ENCODE peak calls at places on chromosomes 12 and 14, in seven cellular contexts. U is neural progenitor cell; H is pancreas; Y is body of pancreas; E is trophoblast cell; V is fibroblast of lung; F is CD8-positive, alpha-beta T cell. Q is an unnamed sample.

GRCh38 chr12:14567311-14568195 is at the start of gene PLBD1:
- DNase-seq in Y (peak), E (peak), F (no peak), U (peak), H (peak), V (peak), Q (no peak)

GRCh38 chr14:33938131-33938949 is 12.5 kb downstream of the EGLN3 start:
- DNase-seq in U (peak), E (peak), Y (peak), H (peak), F (no peak), V (peak), Q (no peak)

GRCh38 chr12:24111101-24111500 is 161.6 kb upstream of the SOX5 start:
- DNase-seq in V (peak), H (no peak), E (peak), Y (no peak), U (no peak), F (no peak), Q (no peak)

GRCh38 chr12:79737875-79738718 is 47.3 kb upstream of the PAWR start:
- DNase-seq in F (no peak), Y (peak), U (peak), E (peak), V (peak), H (peak), Q (peak)

GRCh38 chr12:123849517-123849916 is 87.4 kb downstream of the DNAH10 start:
- DNase-seq in H (no peak), Y (no peak), U (no peak), F (no peak), E (no peak), V (no peak), Q (no peak)

GRCh38 chr14:70771781-70772212 is 37.5 kb downstream of the MAP3K9 start:
- DNase-seq in H (no peak), E (no peak), V (peak), U (peak), Y (no peak), F (no peak), Q (no peak)

GRCh38 chr12:1047898-1048660 is 57.1 kb downstream of the ERC1 start:
- DNase-seq in F (no peak), H (no peak), Y (no peak), V (peak), E (no peak), U (no peak), Q (peak)

GRCh38 chr14:100710391-100711116 is 16.1 kb upstream of the DLK1 start:
- DNase-seq in V (no peak), F (no peak), H (no peak), E (no peak), Y (no peak), U (no peak), Q (no peak)

GRCh38 chr12:66648336-66648735 is 30.5 kb downstream of the GRIP1 start:
- DNase-seq in H (no peak), F (no peak), Y (no peak), V (peak), U (no peak), E (no peak), Q (no peak)

GRCh38 chr14:51500776-51501175 is 150.9 kb upstream of the FRMD6 start:
- DNase-seq in F (no peak), V (no peak), Y (no peak), U (no peak), H (no peak), E (no peak), Q (no peak)

GRCh38 chr12:77814361-77814760 is 16.3 kb upstream of the NAV3 start:
- DNase-seq in H (no peak), U (no peak), E (no peak), Y (no peak), F (no peak), V (no peak), Q (no peak)

GRCh38 chr12:39764944-39765560 is 145.4 kb upstream of the ABCD2 start:
- DNase-seq in F (no peak), V (peak), E (peak), H (no peak), Y (no peak), U (peak), Q (peak)

GRCh38 chr14:71319646-71320045 is 412.4 kb downstream of the PCNX1 start:
- DNase-seq in E (peak), V (no peak), U (peak), F (no peak), Y (no peak), H (peak), Q (no peak)

GRCh38 chr14:99863059-99863458 is 69.8 kb downstream of the EML1 start:
- DNase-seq in Y (no peak), H (no peak), U (no peak), E (no peak), V (no peak), F (no peak), Q (no peak)

DNA sequence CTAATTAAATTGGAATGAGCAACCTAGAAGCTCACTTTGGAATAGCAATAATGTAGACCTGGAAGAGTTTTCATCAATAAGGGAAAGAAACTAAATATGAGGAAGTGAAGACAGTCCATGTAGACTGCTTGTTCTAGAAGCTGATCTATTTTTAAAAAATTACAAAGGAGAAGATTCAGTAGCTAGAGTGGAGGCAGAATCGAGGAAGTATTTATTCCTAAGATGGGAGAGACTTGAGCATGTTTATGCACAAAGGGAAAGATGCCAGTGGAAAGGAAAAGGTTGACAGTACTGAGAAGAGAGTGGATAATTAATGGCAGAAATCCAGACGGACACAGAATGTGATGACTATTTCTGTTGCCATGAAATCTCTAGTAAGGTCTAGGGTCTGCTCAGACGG is 156.3 kb upstream of the PDE3A start:
- DNase-seq in H (no peak), V (peak), U (no peak), F (no peak), E (no peak), Y (no peak), Q (no peak)
- H3K4me3 ChIP-seq in H (no peak), V (no peak), U (no peak), F (no peak), E (no peak), Y (no peak), Q (peak)

DNA sequence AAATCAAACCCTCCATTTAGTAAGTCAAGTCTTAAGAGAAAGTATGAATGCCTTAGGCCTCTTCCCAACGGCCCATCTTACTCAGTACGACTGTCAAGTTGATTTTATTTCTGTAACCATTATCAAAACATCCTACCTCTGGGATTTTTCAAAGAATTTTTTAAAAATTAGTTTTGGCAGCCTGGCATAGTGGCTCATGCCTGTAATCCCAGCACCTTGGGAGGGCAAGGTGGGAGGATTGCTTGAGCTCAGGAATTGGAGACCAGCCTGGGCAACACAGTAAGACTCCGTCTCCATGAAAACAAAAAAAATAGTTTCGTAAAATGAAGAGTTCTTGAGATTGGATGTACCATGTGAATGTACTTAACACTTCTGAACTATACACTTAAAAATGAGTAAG is 4.1 kb downstream of the FGD6 start:
- DNase-seq in E (no peak), H (no peak), U (no peak), F (no peak), V (no peak), Y (no peak), Q (no peak)
- H3K4me3 ChIP-seq in E (no peak), H (no peak), U (no peak), F (no peak), V (no peak), Y (no peak), Q (no peak)

DNA sequence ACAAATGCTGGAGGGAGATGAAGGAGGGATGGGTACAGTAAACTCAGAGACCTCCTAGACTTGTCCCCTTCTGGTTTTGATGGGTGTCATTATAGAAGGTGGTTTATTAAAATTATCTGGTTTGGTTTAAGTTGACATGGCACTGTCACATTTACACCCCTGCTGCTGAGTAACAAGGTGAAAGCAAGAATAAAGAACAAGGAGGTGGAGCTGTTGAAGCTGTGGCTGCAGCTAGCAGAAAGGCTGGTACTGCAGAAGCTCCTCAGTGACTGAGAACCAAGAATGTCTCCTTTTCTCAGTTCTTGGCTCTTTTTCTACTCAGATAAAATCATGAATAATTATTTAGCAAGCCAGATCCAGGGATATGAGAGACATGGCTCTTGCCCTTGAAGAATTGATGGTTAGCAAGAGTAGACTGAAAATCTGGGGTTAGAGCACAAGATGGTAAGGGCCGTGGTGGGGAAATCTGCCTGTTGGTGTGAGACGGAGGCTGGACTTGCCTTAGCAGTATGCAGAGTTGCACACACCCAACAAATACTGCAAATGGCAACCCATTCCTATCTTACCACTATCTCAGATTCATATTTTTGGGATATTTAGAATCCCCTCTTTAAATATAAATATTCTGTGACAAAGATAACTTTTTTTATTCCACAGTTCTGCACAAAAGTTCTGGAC is at the start of gene GZMH:
- DNase-seq in F (no peak), Y (no peak), U (no peak), H (no peak), V (no peak), E (no peak), Q (no peak)
- H3K4me3 ChIP-seq in F (peak), Y (no peak), U (no peak), H (no peak), V (no peak), E (no peak), Q (no peak)

GRCh38 chr14:88325883-88326282 is 2.8 kb upstream of the KCNK10 start:
- DNase-seq in V (no peak), Y (no peak), E (no peak), H (no peak), U (no peak), F (no peak), Q (no peak)

GRCh38 chr14:88321692-88322504 is 1.2 kb downstream of the KCNK10 start:
- DNase-seq in E (no peak), F (no peak), H (no peak), V (no peak), Y (no peak), U (peak), Q (no peak)

GRCh38 chr14:88322505-88323085 is 474 bp downstream of the KCNK10 start:
- DNase-seq in U (peak), V (no peak), H (no peak), F (no peak), Y (no peak), E (no peak), Q (no peak)

GRCh38 chr14:88323086-88323519 is at the start of gene KCNK10:
- DNase-seq in F (no peak), E (no peak), U (peak), Y (no peak), V (peak), H (no peak), Q (no peak)

DNA sequence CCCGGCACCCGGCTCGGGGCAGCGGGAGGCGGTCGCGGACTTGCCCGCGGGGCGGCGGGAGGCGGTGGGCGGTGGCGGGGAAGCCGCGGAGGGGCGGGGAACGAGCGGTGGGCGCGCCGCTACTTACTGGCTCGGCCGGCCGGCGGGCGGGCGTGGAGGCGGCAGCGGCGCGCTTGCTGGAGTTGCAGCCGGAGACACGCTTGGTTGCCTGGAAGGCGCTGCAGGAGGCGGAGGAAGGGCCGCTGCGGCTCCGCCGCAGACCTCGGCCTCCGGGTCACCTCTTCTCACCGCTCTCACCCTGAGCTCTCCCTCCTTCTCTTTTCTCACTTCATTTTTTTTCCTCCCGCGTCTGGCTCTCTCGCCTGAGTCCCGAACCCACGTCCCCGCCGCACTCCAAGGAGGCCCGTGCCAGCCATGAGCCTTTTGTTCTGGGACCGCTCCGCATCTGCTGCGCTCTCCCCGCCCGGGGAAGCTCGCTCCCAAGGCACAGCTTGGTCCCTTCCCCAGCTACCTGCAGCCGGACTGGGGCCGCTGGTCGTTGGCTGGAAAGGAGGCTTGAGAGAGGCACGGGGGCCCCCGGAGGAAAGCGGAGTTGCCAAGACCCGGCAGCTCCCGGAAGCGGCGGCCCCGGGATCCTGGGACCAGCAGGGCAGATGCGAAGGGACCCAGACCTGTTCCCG is 591 bp upstream of the KCNK10 start:
- DNase-seq in F (no peak), E (no peak), H (peak), U (peak), Y (peak), V (peak), Q (no peak)
- H3K4me3 ChIP-seq in F (no peak), E (peak), H (peak), U (peak), Y (no peak), V (peak), Q (peak)

GRCh38 chr14:81474156-81474492 is 59.5 kb downstream of the SEL1L start:
- DNase-seq in H (no peak), Y (no peak), F (no peak), V (no peak), E (no peak), U (no peak), Q (no peak)
- H3K4me3 ChIP-seq in H (no peak), Y (no peak), F (peak), V (no peak), E (no peak), U (no peak), Q (no peak)

GRCh38 chr14:21385170-21385904 is 1.5 kb upstream of the SUPT16H start:
- DNase-seq in Y (no peak), H (no peak), F (no peak), E (peak), V (no peak), U (peak), Q (no peak)
- H3K4me3 ChIP-seq in Y (no peak), H (no peak), F (no peak), E (no peak), V (no peak), U (peak), Q (peak)

GRCh38 chr12:114669501-114670256 is 14.3 kb downstream of the TBX3 start:
- DNase-seq in F (no peak), H (no peak), Y (no peak), U (peak), E (peak), V (peak), Q (no peak)
- H3K4me3 ChIP-seq in F (no peak), H (no peak), Y (no peak), U (no peak), E (no peak), V (peak), Q (no peak)

GRCh38 chr12:52848661-52849255 is at the start of gene KRT78:
- DNase-seq in F (no peak), U (no peak), V (no peak), E (peak), H (no peak), Y (no peak), Q (no peak)
- H3K4me3 ChIP-seq in F (no peak), U (no peak), V (no peak), E (no peak), H (no peak), Y (no peak), Q (no peak)

Q was measured in SK-N-MC.